ENCODE peak calls at places on chromosomes 5 and 9, in seven cellular contexts. O, S, D, Y, W, E and G are unnamed samples.

GRCh38 chr9:93673844-93674334 is 97.5 kb downstream of the PHF2 start:
- DNase-seq in O (no peak), S (no peak), D (no peak), Y (no peak), W (no peak), E (no peak), G (no peak)

GRCh38 chr9:8643464-8643863 is 843.9 kb upstream of the DMAC1 start:
- DNase-seq in O (no peak), S (no peak), D (no peak), Y (no peak), W (no peak), E (no peak), G (no peak)

GRCh38 chr5:37043693-37044092 is 167.1 kb downstream of the NIPBL start:
- DNase-seq in O (no peak), S (no peak), D (no peak), Y (peak; percentile 5), W (peak; percentile 2), E (no peak), G (no peak)

GRCh38 chr5:170495796-170496195 is 8.0 kb upstream of the KCNIP1 start:
- DNase-seq in O (no peak), S (no peak), D (no peak), Y (no peak), W (no peak), E (no peak), G (peak; percentile 80)

GRCh38 chr9:119961774-119962408 is 592.7 kb upstream of the BRINP1 start:
- DNase-seq in O (no peak), S (no peak), D (no peak), Y (no peak), W (no peak), E (no peak), G (peak; percentile 59)

GRCh38 chr9:134372621-134373267 is 46.5 kb downstream of the RXRA start:
- DNase-seq in O (no peak), S (no peak), D (no peak), Y (no peak), W (peak; percentile 82), E (no peak), G (peak; percentile 72)

GRCh38 chr9:126612813-126613641 is 701 bp upstream of the LMX1B start:
- DNase-seq in O (no peak), S (no peak), D (no peak), Y (no peak), W (peak; percentile 2), E (no peak), G (no peak)

GRCh38 chr5:169114466-169114865 is 186.5 kb downstream of the SLIT3 start:
- DNase-seq in O (no peak), S (no peak), D (no peak), Y (peak; percentile 25), W (no peak), E (no peak), G (no peak)

GRCh38 chr9:124339603-124340146 is 75.6 kb downstream of the PSMB7 start:
- DNase-seq in O (no peak), S (no peak), D (no peak), Y (no peak), W (no peak), E (no peak), G (no peak)